ENCODE peak calls at places on chromosome 19, in seven cellular contexts. One of them, this sample, is unnamed. For H3K79me2, the result is how much of the 10 kb centered on the place peaks cover.

GRCh38 chr19:53881482-53882390 is at the start of gene PRKCG:
- DNase-seq in neural progenitor cell: peak
- DNase-seq in PC-3: peak
- DNase-seq in HCT116: no peak
- DNase-seq in GM23248: peak
- DNase-seq in fibroblast of lung: no peak
- DNase-seq in OCI-LY7: no peak
- DNase-seq in this sample: no peak

GRCh38 chr19:43439183-43440063 is 24.7 kb downstream of the TEX101 start:
- DNase-seq in GM23248: peak
- DNase-seq in PC-3: peak
- DNase-seq in fibroblast of lung: peak
- DNase-seq in HCT116: peak
- DNase-seq in OCI-LY7: peak
- DNase-seq in neural progenitor cell: no peak
- DNase-seq in this sample: no peak

GRCh38 chr19:50870417-50871089 is 2.7 kb upstream of the KLK2 start:
- DNase-seq in PC-3: no peak
- DNase-seq in HCT116: no peak
- DNase-seq in fibroblast of lung: no peak
- DNase-seq in GM23248: no peak
- DNase-seq in neural progenitor cell: peak
- DNase-seq in OCI-LY7: no peak
- DNase-seq in this sample: no peak

GRCh38 chr19:50332264-50333038 is 3.3 kb upstream of the KCNC3 start:
- DNase-seq in OCI-LY7: no peak
- DNase-seq in neural progenitor cell: peak
- DNase-seq in HCT116: no peak
- DNase-seq in fibroblast of lung: no peak
- DNase-seq in PC-3: peak
- DNase-seq in GM23248: no peak
- DNase-seq in this sample: no peak

GRCh38 chr19:1156305-1156801 is 17.7 kb downstream of the SBNO2 start:
- DNase-seq in PC-3: no peak
- DNase-seq in HCT116: no peak
- DNase-seq in fibroblast of lung: peak
- DNase-seq in GM23248: peak
- DNase-seq in neural progenitor cell: no peak
- DNase-seq in OCI-LY7: no peak
- DNase-seq in this sample: no peak

GRCh38 chr19:32309711-32310390 is 35.6 kb upstream of the ZNF507 start:
- DNase-seq in HCT116: no peak
- DNase-seq in OCI-LY7: no peak
- DNase-seq in neural progenitor cell: no peak
- DNase-seq in PC-3: no peak
- DNase-seq in fibroblast of lung: no peak
- DNase-seq in GM23248: peak
- DNase-seq in this sample: no peak

GRCh38 chr19:35704218-35704617 is at the start of gene ZBTB32:
- DNase-seq in PC-3: no peak
- DNase-seq in GM23248: peak
- DNase-seq in fibroblast of lung: peak
- DNase-seq in neural progenitor cell: peak
- DNase-seq in OCI-LY7: no peak
- DNase-seq in HCT116: no peak
- DNase-seq in this sample: peak

GRCh38 chr19:56764296-56764695 is 76.2 kb downstream of the PEG3 start:
- DNase-seq in HCT116: no peak
- DNase-seq in GM23248: no peak
- DNase-seq in fibroblast of lung: no peak
- DNase-seq in PC-3: peak
- DNase-seq in neural progenitor cell: no peak
- DNase-seq in OCI-LY7: peak
- DNase-seq in this sample: no peak

GRCh38 chr19:7426986-7427385 is 61.8 kb downstream of the PEX11G start:
- DNase-seq in neural progenitor cell: no peak
- DNase-seq in HCT116: no peak
- DNase-seq in GM23248: no peak
- DNase-seq in fibroblast of lung: no peak
- DNase-seq in PC-3: no peak
- DNase-seq in OCI-LY7: no peak
- DNase-seq in this sample: no peak

GRCh38 chr19:42427313-42427712 is at the start of gene LIPE:
- DNase-seq in HCT116: no peak
- DNase-seq in PC-3: no peak
- DNase-seq in fibroblast of lung: no peak
- DNase-seq in OCI-LY7: no peak
- DNase-seq in GM23248: no peak
- DNase-seq in neural progenitor cell: no peak
- DNase-seq in this sample: no peak

GRCh38 chr19:21566073-21566472 is 60.7 kb downstream of the ZNF429 start:
- DNase-seq in neural progenitor cell: no peak
- DNase-seq in fibroblast of lung: no peak
- DNase-seq in GM23248: peak
- DNase-seq in HCT116: no peak
- DNase-seq in PC-3: no peak
- DNase-seq in OCI-LY7: no peak
- DNase-seq in this sample: no peak

GRCh38 chr19:3336680-3337523 is 29.5 kb upstream of the NFIC start:
- DNase-seq in GM23248: peak
- DNase-seq in fibroblast of lung: peak
- DNase-seq in PC-3: no peak
- DNase-seq in OCI-LY7: no peak
- DNase-seq in HCT116: no peak
- DNase-seq in neural progenitor cell: no peak
- DNase-seq in this sample: peak

GRCh38 chr19:16860118-16860517 is 28.7 kb upstream of the F2RL3 start:
- DNase-seq in PC-3: no peak
- DNase-seq in neural progenitor cell: no peak
- DNase-seq in fibroblast of lung: no peak
- DNase-seq in OCI-LY7: no peak
- DNase-seq in GM23248: no peak
- DNase-seq in HCT116: no peak
- DNase-seq in this sample: no peak

DNA sequence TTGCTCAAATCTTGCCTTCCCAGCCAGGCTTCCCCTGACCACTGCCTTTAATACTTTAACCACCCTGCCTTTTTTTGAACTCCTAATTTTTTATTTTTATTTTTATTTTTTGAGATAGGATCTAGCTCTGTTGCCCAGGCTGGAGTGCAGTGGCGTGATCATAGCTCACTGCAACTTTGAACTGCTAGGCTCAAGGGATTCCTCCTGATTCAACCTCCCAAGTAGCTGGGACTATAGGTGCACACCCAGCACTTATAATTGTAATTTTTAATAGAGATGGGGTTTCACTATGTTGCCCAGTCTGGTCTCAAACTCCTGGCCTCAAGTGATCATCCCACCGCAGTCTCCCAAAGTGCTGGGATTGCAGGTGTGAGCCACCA is 21.7 kb upstream of the FBXO27 start:
- DNase-seq in HCT116: no peak
- DNase-seq in fibroblast of lung: no peak
- DNase-seq in GM23248: no peak
- DNase-seq in PC-3: no peak
- DNase-seq in neural progenitor cell: no peak
- DNase-seq in OCI-LY7: no peak
- DNase-seq in this sample: no peak
- H3K79me2 ChIP-seq in HCT116: under half
- H3K79me2 ChIP-seq in fibroblast of lung: under half
- H3K79me2 ChIP-seq in GM23248: under half
- H3K79me2 ChIP-seq in PC-3: under half
- H3K79me2 ChIP-seq in neural progenitor cell: under half
- H3K79me2 ChIP-seq in OCI-LY7: under half
- H3K79me2 ChIP-seq in this sample: under half

DNA sequence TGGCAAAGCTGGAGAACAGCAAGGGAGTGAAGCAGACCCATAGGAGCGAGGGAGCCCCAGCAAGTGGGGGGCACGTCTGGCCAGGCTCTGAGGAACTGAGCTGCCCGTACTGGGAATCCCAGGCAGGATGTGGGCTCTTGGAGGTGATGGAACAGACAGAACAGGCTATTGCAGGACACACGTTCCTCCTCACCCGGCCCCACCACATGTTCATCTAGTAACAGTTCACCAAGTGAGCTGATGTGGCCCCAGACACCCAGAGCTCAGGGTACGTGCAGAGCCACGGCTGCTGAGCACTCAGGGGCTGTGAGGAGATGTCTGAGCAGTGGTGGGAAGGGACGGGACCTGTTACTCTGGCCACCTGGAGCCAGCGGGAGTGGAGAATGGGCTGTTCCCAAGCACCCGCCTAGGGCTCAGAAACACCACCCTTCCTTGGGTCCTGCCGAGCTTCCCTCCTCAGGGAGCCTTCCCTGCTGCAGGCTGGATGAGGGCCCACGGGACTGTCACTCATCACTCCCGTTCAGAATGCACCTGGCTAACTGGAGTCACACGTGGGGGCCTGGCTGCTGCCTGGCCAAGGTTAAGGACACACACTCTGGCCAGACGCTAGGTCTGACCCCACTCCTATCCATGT is 18.4 kb downstream of the ELL start:
- DNase-seq in neural progenitor cell: no peak
- DNase-seq in fibroblast of lung: no peak
- DNase-seq in GM23248: no peak
- DNase-seq in OCI-LY7: no peak
- DNase-seq in HCT116: no peak
- DNase-seq in PC-3: no peak
- DNase-seq in this sample: no peak
- H3K79me2 ChIP-seq in neural progenitor cell: under half
- H3K79me2 ChIP-seq in fibroblast of lung: half or more
- H3K79me2 ChIP-seq in GM23248: half or more
- H3K79me2 ChIP-seq in OCI-LY7: under half
- H3K79me2 ChIP-seq in HCT116: half or more
- H3K79me2 ChIP-seq in PC-3: half or more
- H3K79me2 ChIP-seq in this sample: half or more

GRCh38 chr19:37972803-37973202 is 65.8 kb downstream of the SIPA1L3 start:
- DNase-seq in PC-3: no peak
- DNase-seq in GM23248: no peak
- DNase-seq in OCI-LY7: no peak
- DNase-seq in neural progenitor cell: no peak
- DNase-seq in HCT116: no peak
- DNase-seq in fibroblast of lung: no peak
- DNase-seq in this sample: no peak
- H3K79me2 ChIP-seq in PC-3: half or more
- H3K79me2 ChIP-seq in GM23248: half or more
- H3K79me2 ChIP-seq in OCI-LY7: half or more
- H3K79me2 ChIP-seq in neural progenitor cell: half or more
- H3K79me2 ChIP-seq in HCT116: half or more
- H3K79me2 ChIP-seq in fibroblast of lung: under half
- H3K79me2 ChIP-seq in this sample: under half

GRCh38 chr19:34274827-34275625 is 20.7 kb downstream of the GARRE1 start:
- DNase-seq in HCT116: no peak
- DNase-seq in PC-3: peak
- DNase-seq in OCI-LY7: no peak
- DNase-seq in GM23248: peak
- DNase-seq in fibroblast of lung: peak
- DNase-seq in neural progenitor cell: no peak
- DNase-seq in this sample: peak

GRCh38 chr19:34269968-34270621 is 15.7 kb downstream of the GARRE1 start:
- DNase-seq in neural progenitor cell: no peak
- DNase-seq in OCI-LY7: peak
- DNase-seq in GM23248: peak
- DNase-seq in fibroblast of lung: peak
- DNase-seq in HCT116: no peak
- DNase-seq in PC-3: peak
- DNase-seq in this sample: peak

GRCh38 chr19:34274284-34274826 is 20.0 kb downstream of the GARRE1 start:
- DNase-seq in neural progenitor cell: no peak
- DNase-seq in GM23248: peak
- DNase-seq in HCT116: no peak
- DNase-seq in OCI-LY7: no peak
- DNase-seq in fibroblast of lung: peak
- DNase-seq in PC-3: no peak
- DNase-seq in this sample: no peak

GRCh38 chr19:34275705-34276104 is 21.4 kb downstream of the GARRE1 start:
- DNase-seq in OCI-LY7: no peak
- DNase-seq in PC-3: no peak
- DNase-seq in GM23248: no peak
- DNase-seq in neural progenitor cell: no peak
- DNase-seq in HCT116: no peak
- DNase-seq in fibroblast of lung: no peak
- DNase-seq in this sample: no peak

DNA sequence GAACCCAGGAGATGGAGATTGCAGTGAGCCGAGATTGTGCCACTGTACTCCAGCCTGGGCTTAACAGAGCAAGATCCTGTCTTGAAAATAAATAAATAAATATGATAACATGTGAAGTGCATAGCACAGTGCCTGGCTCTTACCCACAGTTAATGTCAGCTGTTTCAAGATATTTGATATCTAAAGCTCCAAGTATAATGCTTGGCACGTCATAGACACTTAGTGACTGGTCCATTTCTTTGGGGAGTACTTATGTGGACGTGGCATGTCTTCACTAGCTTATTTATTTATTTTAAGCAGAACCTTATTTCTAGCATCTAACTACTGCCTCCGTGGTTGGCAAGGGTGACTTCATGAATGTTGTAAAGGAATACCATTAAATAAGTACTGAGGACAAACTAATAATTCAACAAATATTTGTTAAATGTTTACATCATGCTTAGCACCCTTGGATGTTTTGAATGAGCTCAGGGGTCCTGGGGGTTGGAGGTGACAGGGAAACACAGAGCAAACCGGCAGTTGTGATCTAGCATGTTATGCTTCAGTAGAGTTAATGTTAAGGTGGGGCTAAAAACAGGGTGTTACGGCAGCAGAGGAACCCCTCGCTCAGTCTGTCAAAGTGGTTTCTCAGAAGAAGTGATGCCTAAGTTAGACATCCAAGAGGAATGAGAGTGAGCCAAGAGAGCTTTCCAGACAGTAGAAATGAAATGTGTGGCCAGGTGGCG is 18.9 kb downstream of the GARRE1 start:
- DNase-seq in GM23248: no peak
- DNase-seq in fibroblast of lung: no peak
- DNase-seq in neural progenitor cell: no peak
- DNase-seq in PC-3: no peak
- DNase-seq in OCI-LY7: peak
- DNase-seq in HCT116: no peak
- DNase-seq in this sample: no peak
- H3K79me2 ChIP-seq in GM23248: half or more
- H3K79me2 ChIP-seq in fibroblast of lung: under half
- H3K79me2 ChIP-seq in neural progenitor cell: half or more
- H3K79me2 ChIP-seq in PC-3: under half
- H3K79me2 ChIP-seq in OCI-LY7: half or more
- H3K79me2 ChIP-seq in HCT116: under half
- H3K79me2 ChIP-seq in this sample: half or more

DNA sequence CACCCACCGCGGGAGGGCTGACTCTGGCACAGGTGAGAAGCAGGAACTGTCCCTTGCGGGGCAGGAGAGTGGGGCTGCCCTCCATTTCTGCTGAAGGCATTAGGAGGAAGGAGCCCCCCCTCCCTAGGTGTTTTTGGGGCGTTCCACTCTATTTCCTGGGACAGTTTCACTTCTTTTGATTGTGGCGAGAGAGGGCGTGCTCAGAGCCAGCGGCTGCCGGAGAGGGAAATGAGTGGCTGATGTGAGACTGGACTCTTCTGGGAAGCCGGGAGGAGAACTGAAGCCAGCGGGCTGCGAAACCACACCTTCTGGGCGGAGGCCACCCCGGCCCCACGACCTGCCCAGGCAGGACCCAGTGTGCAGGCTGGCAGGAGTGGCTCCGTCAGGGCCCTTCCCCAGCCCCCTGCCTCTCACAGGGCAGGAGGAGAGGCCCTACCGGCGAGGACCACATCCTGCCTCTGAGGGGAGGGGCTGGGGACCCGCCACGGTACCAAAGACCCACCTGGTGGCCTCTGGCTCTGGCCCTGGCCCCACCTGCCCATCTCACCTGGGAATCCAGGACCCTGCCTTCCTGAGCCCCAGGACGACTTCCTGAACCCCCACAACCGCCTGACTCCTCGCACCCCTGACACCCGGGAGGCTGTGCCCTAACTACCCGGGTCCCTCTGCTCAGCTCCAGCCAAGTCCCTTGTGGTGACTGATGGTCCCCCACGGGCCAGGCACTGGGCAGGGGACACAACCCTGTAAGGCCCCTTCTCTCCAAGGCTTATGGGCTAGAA is 25.9 kb downstream of the MPND start:
- DNase-seq in neural progenitor cell: peak
- DNase-seq in GM23248: peak
- DNase-seq in PC-3: no peak
- DNase-seq in fibroblast of lung: peak
- DNase-seq in HCT116: no peak
- DNase-seq in OCI-LY7: peak
- DNase-seq in this sample: no peak
- H3K79me2 ChIP-seq in neural progenitor cell: under half
- H3K79me2 ChIP-seq in GM23248: half or more
- H3K79me2 ChIP-seq in PC-3: half or more
- H3K79me2 ChIP-seq in fibroblast of lung: half or more
- H3K79me2 ChIP-seq in HCT116: half or more
- H3K79me2 ChIP-seq in OCI-LY7: under half
- H3K79me2 ChIP-seq in this sample: half or more